ENCODE peak calls at places on chromosomes 12 and 14, in ten cellular contexts. Q is mammary epithelial cell, X is MM.1S, V is astrocyte, H is HCT116, T is keratinocyte, B is PC-3, N is OCI-LY7, U is fibroblast of lung, C is Karpas-422. P is an unnamed sample. For H3K9me3 and H4K20me1, the result is how much of the 10 kb centered on the place peaks cover.

GRCh38 chr14:49315570-49315969 is 270.6 kb downstream of the RPS29 start:
- DNase-seq in Q (no peak), X (no peak), V (no peak), H (no peak), T (no peak), B (no peak), N (no peak), U (no peak), C (no peak), P (no peak)

GRCh38 chr14:101444116-101444515 is 117.2 kb upstream of the DIO3 start:
- DNase-seq in Q (peak), X (no peak), V (peak), H (no peak), T (no peak), B (peak), N (no peak), U (peak), C (no peak), P (no peak)

GRCh38 chr12:132214906-132215643 is 70.8 kb downstream of the NOC4L start:
- DNase-seq in Q (no peak), X (no peak), V (no peak), H (no peak), T (no peak), B (no peak), N (no peak), U (no peak), C (no peak), P (no peak)

GRCh38 chr12:132955094-132955932 is 793 bp downstream of the ZNF605 start:
- DNase-seq in Q (peak), X (no peak), V (peak), H (no peak), T (no peak), B (peak), N (peak), U (peak), C (peak), P (peak)

GRCh38 chr14:89771251-89771650 is 183.3 kb downstream of the EFCAB11 start:
- DNase-seq in Q (peak), X (no peak), V (peak), H (no peak), T (no peak), B (peak), N (no peak), U (peak), C (no peak), P (no peak)

GRCh38 chr14:69398053-69398817 is at the start of the genes ERH and SLC39A9:
- DNase-seq in Q (peak), X (peak), V (peak), H (peak), T (peak), B (peak), N (peak), U (peak), C (peak), P (peak)

GRCh38 chr12:22539055-22539454 is 5.3 kb downstream of the C2CD5 start:
- DNase-seq in Q (no peak), X (no peak), V (no peak), H (no peak), T (no peak), B (no peak), N (no peak), U (no peak), C (no peak), P (no peak)

GRCh38 chr12:41681898-41682297 is 462.8 kb downstream of the GXYLT1 start:
- DNase-seq in Q (no peak), X (no peak), V (no peak), H (no peak), T (no peak), B (peak), N (peak), U (no peak), C (peak), P (no peak)

GRCh38 chr12:96441811-96442210 is 41.6 kb upstream of the CDK17 start:
- DNase-seq in Q (no peak), X (no peak), V (no peak), H (no peak), T (no peak), B (no peak), N (no peak), U (no peak), C (no peak), P (no peak)

GRCh38 chr12:65824314-65824563 is at the start of gene HMGA2:
- DNase-seq in Q (no peak), X (peak), V (peak), H (peak), T (no peak), B (peak), N (no peak), U (peak), C (no peak), P (peak)

GRCh38 chr12:29320295-29321090 is 60.5 kb downstream of the ERGIC2 start:
- DNase-seq in Q (peak), X (no peak), V (peak), H (no peak), T (no peak), B (peak), N (no peak), U (peak), C (no peak), P (no peak)

GRCh38 chr14:106831322-106831720 is 1304.9 kb downstream of the TMEM121 start:
- DNase-seq in Q (no peak), X (peak), V (no peak), H (no peak), T (no peak), B (no peak), N (peak), U (no peak), C (peak), P (no peak)
- H3K9me3 ChIP-seq in Q (under half), X (under half), V (under half), H (under half), T (under half), B (under half), N (under half), U (under half), C (under half), P (under half)

GRCh38 chr14:87999282-87999681 is 5.7 kb upstream of the GPR65 start:
- DNase-seq in Q (no peak), X (no peak), V (no peak), H (no peak), T (no peak), B (no peak), N (no peak), U (no peak), C (peak), P (no peak)
- H4K20me1 ChIP-seq in Q (under half), X (under half), V (under half), H (under half), T (under half), B (under half), N (under half), U (under half), C (under half), P (under half)

DNA sequence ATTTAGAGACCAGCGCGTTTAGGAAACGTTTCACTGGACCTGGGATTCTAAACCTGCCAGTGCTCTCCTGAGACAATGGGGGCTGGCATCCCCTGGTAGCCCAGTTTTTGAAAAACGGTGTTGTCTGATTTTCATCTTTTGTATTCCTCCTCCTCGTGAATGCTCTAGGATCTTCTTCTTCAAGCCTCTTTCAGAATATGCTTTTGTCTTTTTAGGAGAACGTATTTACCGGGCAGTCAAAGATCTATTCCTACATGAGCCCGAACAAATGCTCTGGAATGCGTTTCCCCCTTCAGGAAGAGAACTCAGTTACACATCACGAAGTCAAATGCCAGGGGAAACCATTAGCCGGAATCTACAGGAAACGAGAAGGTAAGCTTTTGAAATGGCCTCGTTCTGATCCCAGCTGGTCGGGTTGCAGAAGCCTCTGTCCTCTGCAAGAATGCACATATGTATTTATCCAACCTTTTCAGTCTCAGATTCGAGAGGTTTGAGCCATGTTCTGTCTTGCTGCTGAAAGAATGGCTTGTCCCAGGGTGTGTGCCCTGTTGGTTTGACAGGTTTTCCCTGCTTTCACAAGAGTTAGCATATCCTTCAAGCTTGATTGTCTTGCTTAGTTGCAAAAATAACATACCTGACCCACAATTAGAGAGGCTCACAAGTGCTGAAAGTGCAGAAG is 6.6 kb downstream of the KMT5A start:
- DNase-seq in Q (no peak), X (no peak), V (no peak), H (no peak), T (no peak), B (no peak), N (no peak), U (no peak), C (no peak), P (no peak)
- H3K4me2 ChIP-seq in Q (peak), X (no peak), V (peak), H (peak), T (peak), B (peak), N (peak), U (peak), C (peak), P (peak)

DNA sequence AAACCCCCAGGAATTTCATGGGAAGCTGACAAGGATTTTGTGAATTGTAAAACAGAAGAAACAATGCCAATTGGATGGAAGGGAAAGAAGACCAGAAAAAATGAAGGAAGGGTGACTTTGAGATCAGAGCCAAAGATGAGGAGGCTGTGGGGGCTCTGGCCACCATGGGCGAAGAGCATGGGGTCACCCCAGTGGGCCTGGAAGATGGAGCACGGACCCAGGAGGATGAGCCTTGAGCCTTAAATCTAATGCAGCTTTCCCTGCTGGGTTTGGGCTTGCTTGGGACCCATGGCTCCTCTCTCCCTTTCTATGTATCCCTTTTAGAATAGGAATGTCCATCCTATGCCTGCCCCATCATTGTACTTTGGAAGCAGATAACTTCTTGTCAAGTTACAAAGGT is 322.2 kb downstream of the TMEM121 start:
- DNase-seq in Q (no peak), X (no peak), V (no peak), H (no peak), T (no peak), B (no peak), N (peak), U (no peak), C (no peak), P (no peak)
- H3K9me3 ChIP-seq in Q (under half), X (under half), V (under half), H (under half), T (under half), B (under half), N (under half), U (under half), C (under half), P (under half)

DNA sequence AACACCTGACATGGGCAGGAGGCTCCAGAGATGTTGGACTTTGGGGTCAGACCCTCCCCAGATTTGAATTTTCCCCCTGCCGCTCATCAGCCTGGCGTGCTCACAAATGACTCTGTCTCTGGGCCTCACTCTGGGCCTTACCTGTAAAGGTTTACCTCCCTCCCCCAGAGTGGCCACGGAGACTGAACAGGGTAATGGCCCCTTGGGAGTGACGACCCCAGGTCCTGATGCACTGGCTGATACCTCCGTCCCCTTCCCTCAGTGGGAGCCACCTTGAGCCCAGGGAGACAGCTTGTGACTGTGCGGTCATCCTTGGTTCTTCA is 7.0 kb downstream of the SLC25A29 start:
- DNase-seq in Q (no peak), X (no peak), V (no peak), H (no peak), T (no peak), B (no peak), N (no peak), U (no peak), C (no peak), P (no peak)
- H4K20me1 ChIP-seq in Q (under half), X (under half), V (half or more), H (under half), T (under half), B (under half), N (under half), U (under half), C (under half), P (under half)

DNA sequence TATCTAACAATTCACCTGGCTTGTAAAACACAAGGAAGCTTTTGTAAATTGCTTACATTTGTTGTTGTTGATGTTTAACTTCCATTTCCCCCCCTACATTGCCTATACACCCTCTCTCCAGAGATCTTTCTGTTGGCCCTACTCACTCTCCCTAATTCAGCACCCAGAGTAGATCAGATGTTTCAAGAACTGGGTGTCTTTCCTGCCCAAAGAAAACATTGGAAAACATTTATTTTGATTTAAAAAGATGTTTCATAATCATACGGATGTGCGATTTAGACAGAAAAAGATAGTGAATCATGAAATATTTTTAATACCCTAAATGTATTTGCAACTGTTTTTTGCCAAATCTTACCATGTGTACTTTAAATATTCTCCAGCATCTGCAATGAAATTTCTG is 446.4 kb upstream of the RGS6 start:
- DNase-seq in Q (no peak), X (no peak), V (no peak), H (no peak), T (no peak), B (no peak), N (no peak), U (no peak), C (no peak), P (no peak)
- H3K4me2 ChIP-seq in Q (no peak), X (no peak), V (no peak), H (no peak), T (no peak), B (no peak), N (no peak), U (no peak), C (no peak), P (no peak)

GRCh38 chr14:105647784-105648608 is 121.6 kb downstream of the TMEM121 start:
- DNase-seq in Q (no peak), X (no peak), V (no peak), H (no peak), T (no peak), B (no peak), N (no peak), U (no peak), C (no peak), P (no peak)
- H3K9me3 ChIP-seq in Q (under half), X (under half), V (under half), H (under half), T (under half), B (under half), N (under half), U (under half), C (under half), P (under half)

GRCh38 chr12:53383258-53383657 is 3.3 kb downstream of the SP1 start:
- DNase-seq in Q (no peak), X (no peak), V (no peak), H (no peak), T (no peak), B (peak), N (no peak), U (no peak), C (no peak), P (no peak)

GRCh38 chr12:53389702-53390101 is 9.7 kb downstream of the SP1 start:
- DNase-seq in Q (no peak), X (no peak), V (no peak), H (no peak), T (no peak), B (no peak), N (no peak), U (no peak), C (no peak), P (no peak)

GRCh38 chr12:53391667-53392244 is 11.8 kb downstream of the SP1 start:
- DNase-seq in Q (no peak), X (no peak), V (no peak), H (no peak), T (no peak), B (no peak), N (no peak), U (no peak), C (no peak), P (no peak)

DNA sequence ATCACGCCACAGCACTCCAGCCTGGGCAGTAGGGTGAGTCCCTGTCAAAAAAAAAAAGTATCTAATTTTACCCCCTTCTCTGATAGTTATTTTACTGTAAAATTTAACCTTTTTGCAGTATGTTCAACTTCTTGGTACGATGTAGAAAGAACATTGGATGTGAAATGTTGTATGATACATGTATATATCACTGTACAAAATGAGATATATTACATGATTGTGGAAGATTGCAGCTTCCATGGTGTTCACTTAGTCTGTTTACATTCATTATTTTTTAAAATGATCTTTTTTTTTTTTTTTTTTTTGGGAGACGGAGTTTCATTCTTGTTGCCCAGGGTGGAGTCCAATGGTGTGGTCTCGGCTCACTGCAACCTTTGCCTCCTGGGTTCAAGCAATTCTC is 9.0 kb downstream of the SP1 start:
- DNase-seq in Q (no peak), X (no peak), V (no peak), H (no peak), T (no peak), B (no peak), N (no peak), U (no peak), C (no peak), P (no peak)
- H4K20me1 ChIP-seq in Q (under half), X (under half), V (under half), H (under half), T (under half), B (under half), N (under half), U (under half), C (under half), P (half or more)

GRCh38 chr12:63021126-63021525 is 86.2 kb upstream of the PPM1H start:
- DNase-seq in Q (no peak), X (no peak), V (no peak), H (no peak), T (no peak), B (no peak), N (no peak), U (no peak), C (no peak), P (no peak)
- H3K4me2 ChIP-seq in Q (no peak), X (no peak), V (no peak), H (no peak), T (no peak), B (no peak), N (no peak), U (no peak), C (no peak), P (no peak)

GRCh38 chr12:37543966-37544668 is 772.5 kb upstream of the ALG10B start:
- DNase-seq in Q (no peak), X (no peak), V (no peak), H (no peak), T (no peak), B (no peak), N (no peak), U (no peak), C (no peak), P (no peak)

GRCh38 chr12:37545759-37546158 is 770.8 kb upstream of the ALG10B start:
- DNase-seq in Q (no peak), X (no peak), V (no peak), H (no peak), T (no peak), B (no peak), N (no peak), U (no peak), C (no peak), P (no peak)

GRCh38 chr12:37546206-37546605 is 770.4 kb upstream of the ALG10B start:
- DNase-seq in Q (no peak), X (no peak), V (no peak), H (no peak), T (no peak), B (no peak), N (no peak), U (no peak), C (no peak), P (no peak)

GRCh38 chr12:37541356-37541755 is 775.2 kb upstream of the ALG10B start:
- DNase-seq in Q (no peak), X (no peak), V (no peak), H (no peak), T (no peak), B (no peak), N (no peak), U (no peak), C (no peak), P (no peak)

DNA sequence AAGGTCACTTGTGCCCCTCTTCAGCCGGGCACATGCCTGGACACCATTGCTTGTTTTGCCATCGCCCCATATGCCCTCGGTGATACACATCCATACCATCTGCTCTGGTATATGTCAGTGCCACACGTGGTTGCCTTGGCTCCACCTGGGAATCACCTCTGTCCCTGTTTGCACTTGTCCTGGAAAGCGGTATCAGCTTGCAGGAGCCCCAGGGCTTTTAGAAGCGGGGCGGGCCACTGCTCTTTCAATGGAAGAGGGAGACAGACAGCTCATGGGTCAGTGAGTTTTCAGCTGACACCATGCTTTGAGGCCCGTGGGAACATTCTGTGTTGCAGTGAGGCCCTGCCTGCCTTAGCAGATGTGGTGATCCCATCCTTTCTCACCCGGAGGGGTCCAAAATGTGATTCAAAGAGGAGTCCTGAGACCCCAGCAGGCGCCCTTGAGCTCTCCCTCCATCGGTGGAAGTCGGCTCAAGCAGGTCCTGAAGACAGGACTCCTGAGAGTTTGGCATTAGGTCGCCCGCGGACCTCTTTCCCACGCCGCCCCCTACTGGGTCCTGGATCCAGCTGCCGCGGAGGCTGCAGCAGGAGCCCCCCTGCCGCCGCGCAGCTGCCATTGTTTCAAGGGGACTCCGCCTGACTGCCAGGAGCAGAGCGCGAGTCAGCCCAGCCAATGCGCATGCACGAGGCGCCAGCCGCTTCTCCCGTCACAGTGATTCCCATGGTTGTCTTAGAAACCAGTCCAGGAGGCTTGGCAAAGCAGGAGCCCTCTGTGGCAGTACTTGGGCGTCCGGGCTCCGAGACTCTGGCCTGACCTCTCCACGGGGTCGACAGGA is 773.2 kb upstream of the ALG10B start:
- DNase-seq in Q (no peak), X (no peak), V (no peak), H (no peak), T (no peak), B (no peak), N (no peak), U (no peak), C (no peak), P (no peak)
- H3K9me3 ChIP-seq in Q (under half), X (under half), V (under half), H (under half), T (under half), B (under half), N (under half), U (under half), C (under half), P (under half)